ENCODE peak calls at places on chromosomes 4 and X, in four cellular contexts. One of them, this sample, is unnamed.

GRCh38 chrX:154655346-154655745 is 2.0 kb upstream of the CTAG2 start:
- DNase-seq in cardiac muscle cell: no peak
- DNase-seq in tibial artery: no peak
- DNase-seq in PC-3: no peak
- DNase-seq in this sample: no peak

GRCh38 chrX:72107320-72107719 is 24.4 kb downstream of the RTL5 start:
- DNase-seq in PC-3: peak; percentile 52
- DNase-seq in cardiac muscle cell: peak; percentile 21
- DNase-seq in tibial artery: no peak
- DNase-seq in this sample: no peak

GRCh38 chr4:175504316-175504715 is 307.7 kb downstream of the GPM6A start:
- DNase-seq in cardiac muscle cell: no peak
- DNase-seq in PC-3: no peak
- DNase-seq in tibial artery: no peak
- DNase-seq in this sample: peak; percentile 2

GRCh38 chr4:82125170-82125862 is 248.5 kb downstream of the HNRNPD start:
- DNase-seq in tibial artery: no peak
- DNase-seq in cardiac muscle cell: no peak
- DNase-seq in PC-3: no peak
- DNase-seq in this sample: no peak

GRCh38 chrX:46653482-46653881 is 79.9 kb downstream of the CHST7 start:
- DNase-seq in PC-3: peak; percentile 48
- DNase-seq in tibial artery: no peak
- DNase-seq in cardiac muscle cell: peak; percentile 21
- DNase-seq in this sample: no peak

GRCh38 chr4:106473515-106473914 is 104.9 kb upstream of the GIMD1 start:
- DNase-seq in PC-3: peak; percentile 18
- DNase-seq in tibial artery: no peak
- DNase-seq in cardiac muscle cell: no peak
- DNase-seq in this sample: no peak

GRCh38 chr4:121096629-121097028 is 24.3 kb upstream of the NDNF start:
- DNase-seq in tibial artery: no peak
- DNase-seq in cardiac muscle cell: peak; percentile 58
- DNase-seq in PC-3: peak; percentile 50
- DNase-seq in this sample: peak; percentile 7

GRCh38 chr4:30755306-30755705 is 35.1 kb downstream of the PCDH7 start:
- DNase-seq in PC-3: no peak
- DNase-seq in tibial artery: no peak
- DNase-seq in cardiac muscle cell: no peak
- DNase-seq in this sample: no peak

GRCh38 chrX:39248330-39248729 is 447.1 kb downstream of the MID1IP1 start:
- DNase-seq in PC-3: no peak
- DNase-seq in tibial artery: no peak
- DNase-seq in cardiac muscle cell: no peak
- DNase-seq in this sample: no peak

GRCh38 chr4:105106416-105106815 is 40.3 kb upstream of the TET2 start:
- DNase-seq in cardiac muscle cell: no peak
- DNase-seq in tibial artery: no peak
- DNase-seq in PC-3: no peak
- DNase-seq in this sample: no peak

GRCh38 chr4:185839204-185839712 is 27.3 kb upstream of the SORBS2 start:
- DNase-seq in cardiac muscle cell: peak; percentile 97
- DNase-seq in PC-3: peak; percentile 89
- DNase-seq in tibial artery: peak; percentile 75
- DNase-seq in this sample: peak; percentile 96
- H3K4me3 ChIP-seq in cardiac muscle cell: no peak overlapping the region
- H3K4me3 ChIP-seq in PC-3: peak overlapping the region; percentile 9
- H3K4me3 ChIP-seq in tibial artery: no peak overlapping the region
- H3K4me3 ChIP-seq in this sample: no peak overlapping the region

DNA sequence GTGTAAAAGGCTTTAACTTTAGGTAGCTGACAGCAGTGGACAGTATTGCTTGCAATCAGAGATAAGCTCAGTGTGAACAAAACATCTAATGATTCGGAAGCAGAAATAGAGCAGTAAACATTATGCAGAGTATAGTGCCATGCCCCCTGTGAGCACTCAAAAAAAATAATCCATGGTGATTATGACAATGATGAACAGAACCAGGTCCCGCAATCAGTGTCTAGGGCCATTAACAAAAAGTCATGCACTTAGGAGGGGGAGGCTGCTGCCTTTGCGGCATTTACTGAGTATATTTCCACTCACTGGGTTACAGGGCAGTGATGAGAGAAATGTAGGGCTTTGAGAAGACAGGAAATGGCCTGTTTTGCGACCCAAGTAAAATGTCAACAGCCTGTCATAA is 27.4 kb upstream of the NEIL3 start:
- DNase-seq in tibial artery: no peak
- DNase-seq in PC-3: no peak
- DNase-seq in cardiac muscle cell: no peak
- DNase-seq in this sample: no peak
- TF ChIP-seq CTCF in tibial artery: no peak
- TF ChIP-seq CTCF in PC-3: no peak
- TF ChIP-seq CTCF in cardiac muscle cell: no peak
- TF ChIP-seq CTCF in this sample: no peak

DNA sequence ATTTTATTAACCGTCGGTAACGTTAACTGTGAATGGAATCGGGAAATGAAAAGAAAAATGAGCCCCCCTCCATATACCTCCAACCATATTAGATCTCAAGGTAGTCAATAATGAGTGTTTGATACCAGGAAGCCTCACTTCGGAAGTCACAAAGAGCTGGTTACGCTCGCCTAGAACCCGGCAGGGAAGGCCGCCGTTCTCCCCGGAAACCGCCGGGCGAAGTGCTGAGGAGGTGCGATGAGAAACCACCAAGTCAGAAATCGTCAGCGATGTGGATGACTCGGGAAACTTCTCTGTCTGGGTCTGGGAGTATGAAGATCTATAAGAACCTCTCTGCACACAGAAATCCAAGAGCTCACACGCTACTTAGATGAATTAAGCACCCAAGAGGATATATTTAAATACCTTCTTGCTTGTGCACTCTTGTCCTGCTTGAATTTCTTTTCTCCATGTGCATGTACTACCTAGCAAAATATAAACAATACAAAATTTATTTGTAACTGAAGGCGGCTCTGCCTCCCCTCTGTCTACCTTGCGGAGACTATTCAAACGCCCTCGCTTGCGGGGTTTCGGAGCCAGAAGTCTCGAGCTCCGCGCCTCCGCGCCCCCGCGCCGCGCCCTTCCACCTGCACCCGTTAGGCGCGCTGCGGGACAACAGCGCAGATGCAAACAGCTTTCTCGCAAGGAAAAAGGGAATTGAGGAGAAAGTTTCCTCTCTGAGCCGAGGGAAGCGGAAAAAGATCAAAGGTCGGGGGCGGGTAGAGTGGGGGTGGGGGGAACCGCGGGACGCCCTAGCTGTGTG is 17.8 kb downstream of the NKX6-1 start:
- DNase-seq in cardiac muscle cell: no peak
- DNase-seq in PC-3: no peak
- DNase-seq in tibial artery: no peak
- DNase-seq in this sample: no peak
- H3K27me3 ChIP-seq in cardiac muscle cell: peaks cover 100% of the 10 kb centered on the region
- H3K27me3 ChIP-seq in PC-3: no peaks in the 10 kb centered on the region
- H3K27me3 ChIP-seq in tibial artery: peaks cover 64% of the 10 kb centered on the region
- H3K27me3 ChIP-seq in this sample: peaks cover 68% of the 10 kb centered on the region

GRCh38 chrX:40727599-40728252 is 7.6 kb downstream of the MED14 start:
- DNase-seq in cardiac muscle cell: peak; percentile 7
- DNase-seq in tibial artery: no peak
- DNase-seq in PC-3: no peak
- DNase-seq in this sample: no peak

GRCh38 chrX:40734956-40735317 is 405 bp downstream of the MED14 start:
- DNase-seq in cardiac muscle cell: no peak
- DNase-seq in tibial artery: no peak
- DNase-seq in PC-3: no peak
- DNase-seq in this sample: no peak

GRCh38 chrX:40727093-40727492 is 8.2 kb downstream of the MED14 start:
- DNase-seq in tibial artery: no peak
- DNase-seq in PC-3: no peak
- DNase-seq in cardiac muscle cell: no peak
- DNase-seq in this sample: no peak

GRCh38 chrX:40733691-40734090 is 1.7 kb downstream of the MED14 start:
- DNase-seq in cardiac muscle cell: peak; percentile 21
- DNase-seq in tibial artery: no peak
- DNase-seq in PC-3: no peak
- DNase-seq in this sample: no peak

DNA sequence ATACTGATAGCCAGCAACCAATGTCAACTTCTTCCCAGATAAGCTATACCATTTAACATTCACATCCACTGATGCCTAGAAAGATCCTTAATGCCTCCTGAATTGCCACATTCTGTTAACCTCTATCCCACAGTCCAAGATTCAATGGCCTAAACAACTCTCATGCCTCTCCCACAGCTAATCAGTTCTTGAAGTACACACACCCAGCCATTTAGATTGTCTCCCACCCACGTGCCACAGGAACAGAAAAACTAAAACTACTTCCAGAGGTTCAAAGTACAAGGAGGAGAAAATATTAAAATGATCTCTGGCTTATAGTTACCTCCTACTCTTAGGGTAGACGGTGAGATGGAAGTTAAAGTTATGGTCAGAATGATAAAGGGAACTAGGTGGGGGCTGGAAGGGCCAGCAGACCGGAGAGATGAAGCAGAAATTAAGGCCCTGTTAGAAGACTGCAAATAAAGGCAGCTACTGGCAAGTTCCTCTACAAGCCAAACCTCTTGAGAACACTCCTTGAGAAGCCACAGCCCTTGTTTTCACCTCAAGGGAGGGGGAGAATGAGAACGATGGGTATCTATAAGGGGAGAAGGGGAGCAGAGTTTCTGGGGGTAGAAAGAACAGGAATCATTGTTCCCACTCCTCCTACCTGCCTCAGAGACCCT is 5.3 kb downstream of the MED14 start:
- DNase-seq in cardiac muscle cell: no peak
- DNase-seq in tibial artery: no peak
- DNase-seq in PC-3: no peak
- DNase-seq in this sample: no peak
- H3K4me3 ChIP-seq in cardiac muscle cell: no peak overlapping the region
- H3K4me3 ChIP-seq in tibial artery: no peak overlapping the region
- H3K4me3 ChIP-seq in PC-3: no peak overlapping the region
- H3K4me3 ChIP-seq in this sample: no peak overlapping the region

DNA sequence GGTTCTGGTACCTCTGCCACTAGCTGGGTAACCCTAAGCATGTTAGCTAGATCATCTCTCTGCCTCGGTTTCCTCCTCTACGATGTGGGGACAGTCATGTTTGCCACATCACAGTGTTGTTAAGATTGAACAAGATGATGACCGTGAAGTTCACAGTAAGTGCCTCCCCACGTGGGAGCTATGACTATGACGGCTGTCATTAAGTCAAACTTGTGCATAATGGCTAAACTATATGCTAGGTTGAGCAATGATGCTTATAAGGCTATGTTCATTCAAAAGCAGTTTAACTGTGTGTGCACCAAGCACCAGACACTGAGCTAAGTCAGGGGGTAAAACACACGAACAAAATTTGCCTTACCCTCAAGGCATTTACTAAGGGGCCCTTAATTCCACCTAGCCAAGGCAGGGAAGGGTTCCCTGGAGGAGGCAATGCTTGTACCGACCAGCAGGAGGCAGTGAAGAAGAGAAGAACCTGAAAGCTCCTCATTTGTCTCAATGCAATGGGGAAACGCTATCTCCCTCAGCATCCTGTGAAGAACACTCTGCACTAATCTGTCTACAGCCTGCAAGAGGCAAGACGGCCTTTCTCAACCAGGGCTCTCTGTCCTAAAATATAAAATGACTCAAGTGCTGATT is 52.9 kb downstream of the MAP7D2 start:
- DNase-seq in PC-3: no peak
- DNase-seq in tibial artery: no peak
- DNase-seq in cardiac muscle cell: peak; percentile 2
- DNase-seq in this sample: no peak
- TF ChIP-seq CTCF in PC-3: peak; percentile 46
- TF ChIP-seq CTCF in tibial artery: no peak
- TF ChIP-seq CTCF in cardiac muscle cell: peak; percentile 28
- TF ChIP-seq CTCF in this sample: peak; percentile 23

GRCh38 chr4:41865981-41866798 is 69.0 kb upstream of the TMEM33 start:
- DNase-seq in tibial artery: no peak
- DNase-seq in PC-3: no peak
- DNase-seq in cardiac muscle cell: no peak
- DNase-seq in this sample: no peak

GRCh38 chr4:41865306-41865980 is 69.8 kb upstream of the TMEM33 start:
- DNase-seq in PC-3: no peak
- DNase-seq in cardiac muscle cell: peak; percentile 43
- DNase-seq in tibial artery: no peak
- DNase-seq in this sample: no peak

GRCh38 chr4:41866799-41867677 is 68.2 kb upstream of the TMEM33 start:
- DNase-seq in tibial artery: no peak
- DNase-seq in PC-3: no peak
- DNase-seq in cardiac muscle cell: no peak
- DNase-seq in this sample: no peak
- H3K27me3 ChIP-seq in tibial artery: peaks cover 68% of the 10 kb centered on the region
- H3K27me3 ChIP-seq in PC-3: no peaks in the 10 kb centered on the region
- H3K27me3 ChIP-seq in cardiac muscle cell: peaks cover 100% of the 10 kb centered on the region
- H3K27me3 ChIP-seq in this sample: peaks cover 40% of the 10 kb centered on the region

GRCh38 chrX:152898442-152898841 is 575 bp downstream of the ZNF185 start:
- DNase-seq in cardiac muscle cell: no peak
- DNase-seq in tibial artery: no peak
- DNase-seq in PC-3: no peak
- DNase-seq in this sample: no peak
- H3K4me3 ChIP-seq in cardiac muscle cell: peak overlapping the region; percentile 26
- H3K4me3 ChIP-seq in tibial artery: peak overlapping the region; percentile 49
- H3K4me3 ChIP-seq in PC-3: peak overlapping the region; percentile 82
- H3K4me3 ChIP-seq in this sample: peak overlapping the region; percentile 47

GRCh38 chrX:19017271-19017670 is 33.4 kb upstream of the PHKA2 start:
- DNase-seq in cardiac muscle cell: peak; percentile 26
- DNase-seq in tibial artery: no peak
- DNase-seq in PC-3: peak; percentile 63
- DNase-seq in this sample: no peak
- TF ChIP-seq CTCF in cardiac muscle cell: peak; percentile 59
- TF ChIP-seq CTCF in tibial artery: peak; percentile 26
- TF ChIP-seq CTCF in PC-3: peak; percentile 85
- TF ChIP-seq CTCF in this sample: peak; percentile 60

GRCh38 chr4:10140866-10141759 is 24.5 kb upstream of the WDR1 start:
- DNase-seq in tibial artery: no peak
- DNase-seq in PC-3: no peak
- DNase-seq in cardiac muscle cell: no peak
- DNase-seq in this sample: no peak

GRCh38 chr4:10139518-10139917 is 22.9 kb upstream of the WDR1 start:
- DNase-seq in PC-3: no peak
- DNase-seq in cardiac muscle cell: no peak
- DNase-seq in tibial artery: no peak
- DNase-seq in this sample: no peak

GRCh38 chr4:10144479-10144878 is 27.9 kb upstream of the WDR1 start:
- DNase-seq in tibial artery: no peak
- DNase-seq in PC-3: no peak
- DNase-seq in cardiac muscle cell: no peak
- DNase-seq in this sample: no peak

GRCh38 chr4:10143171-10143570 is 26.6 kb upstream of the WDR1 start:
- DNase-seq in PC-3: no peak
- DNase-seq in cardiac muscle cell: no peak
- DNase-seq in tibial artery: no peak
- DNase-seq in this sample: no peak

DNA sequence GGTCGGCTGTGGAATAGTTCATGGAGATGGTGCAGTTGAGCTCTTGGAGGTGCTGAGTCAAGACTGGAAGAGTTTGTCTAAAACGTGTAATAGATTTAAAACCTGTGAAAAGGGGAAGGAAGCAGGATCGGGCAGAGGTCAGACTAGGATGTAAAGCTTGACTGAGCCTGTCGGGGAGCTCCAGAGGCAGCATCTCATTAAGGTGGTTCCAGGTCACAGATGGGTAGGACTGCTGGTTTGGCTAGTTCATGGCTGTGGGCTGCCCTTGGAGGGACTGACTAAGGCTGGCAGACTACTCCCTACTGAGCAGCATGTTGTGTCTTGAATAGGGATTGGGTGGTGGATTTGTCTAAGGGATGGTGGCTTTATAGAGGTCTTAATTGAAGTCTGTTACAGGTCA is 28.4 kb upstream of the WDR1 start:
- DNase-seq in tibial artery: no peak
- DNase-seq in cardiac muscle cell: no peak
- DNase-seq in PC-3: no peak
- DNase-seq in this sample: no peak
- H3K27me3 ChIP-seq in tibial artery: peaks cover 8% of the 10 kb centered on the region
- H3K27me3 ChIP-seq in cardiac muscle cell: no peaks in the 10 kb centered on the region
- H3K27me3 ChIP-seq in PC-3: peaks cover 13% of the 10 kb centered on the region
- H3K27me3 ChIP-seq in this sample: peaks cover 4% of the 10 kb centered on the region

This sample was measured in kidney epithelial cell.